ENCODE peak calls at places on chromosomes 3 and 15, in nine cellular contexts. E is A549, M is fibroblast of pulmonary artery, S is MM.1S, D is breast epithelium, U is endodermal cell, Z is PC-3, C is mammary epithelial cell, F is uterus. T is an unnamed sample.

GRCh38 chr3:50345586-50345985 is at the start of gene ZMYND10:
- DNase-seq in E (peak; percentile 76), M (peak; percentile 47), S (peak; percentile 66), D (peak; percentile 60), U (peak; percentile 94), Z (peak; percentile 76), C (peak; percentile 31), F (peak; percentile 72), T (peak; percentile 84)

GRCh38 chr15:36335659-36336058 is 243.8 kb upstream of the CDIN1 start:
- DNase-seq in E (no peak), M (no peak), S (no peak), D (no peak), U (no peak), Z (peak; percentile 83), C (no peak), F (no peak), T (no peak)

GRCh38 chr3:106759686-106760085 is 617.6 kb upstream of the CCDC54 start:
- DNase-seq in E (no peak), M (no peak), S (no peak), D (no peak), U (no peak), Z (no peak), C (no peak), F (no peak), T (no peak)

GRCh38 chr3:59812188-59812587 is 762.4 kb upstream of the CFAP20DC start:
- DNase-seq in E (no peak), M (no peak), S (no peak), D (no peak), U (no peak), Z (no peak), C (no peak), F (no peak), T (no peak)

GRCh38 chr3:37536033-37536432 is 325.6 kb upstream of the CTDSPL start:
- DNase-seq in E (no peak), M (no peak), S (no peak), D (no peak), U (no peak), Z (no peak), C (no peak), F (no peak), T (no peak)

GRCh38 chr3:65729553-65729952 is 309.2 kb downstream of the MAGI1 start:
- DNase-seq in E (no peak), M (peak; percentile 81), S (no peak), D (no peak), U (no peak), Z (no peak), C (no peak), F (no peak), T (no peak)

GRCh38 chr3:36937492-36937891 is 7.4 kb downstream of the TRANK1 start:
- DNase-seq in E (no peak), M (no peak), S (no peak), D (no peak), U (no peak), Z (peak; percentile 13), C (no peak), F (no peak), T (no peak)

GRCh38 chr3:195183071-195183776 is 87.7 kb downstream of the XXYLT1 start:
- DNase-seq in E (no peak), M (no peak), S (no peak), D (no peak), U (peak; percentile 47), Z (no peak), C (no peak), F (no peak), T (no peak)

GRCh38 chr3:45993421-45994027 is 2.1 kb downstream of the FYCO1 start:
- DNase-seq in E (no peak), M (no peak), S (no peak), D (no peak), U (no peak), Z (peak; percentile 19), C (no peak), F (no peak), T (no peak)

GRCh38 chr15:43487271-43487895 is 5.6 kb downstream of the TP53BP1 start:
- DNase-seq in E (no peak), M (no peak), S (no peak), D (no peak), U (no peak), Z (no peak), C (no peak), F (no peak), T (no peak)

GRCh38 chr3:188468672-188469071 is 314.7 kb downstream of the LPP start:
- DNase-seq in E (no peak), M (peak; percentile 49), S (no peak), D (no peak), U (no peak), Z (no peak), C (no peak), F (peak; percentile 87), T (peak; percentile 7)

GRCh38 chr3:73549071-73549600 is 75.6 kb downstream of the PDZRN3 start:
- DNase-seq in E (no peak), M (no peak), S (no peak), D (no peak), U (no peak), Z (no peak), C (no peak), F (no peak), T (no peak)

GRCh38 chr15:74464897-74465296 is 3.9 kb upstream of the UBL7 start:
- DNase-seq in E (no peak), M (no peak), S (no peak), D (no peak), U (no peak), Z (no peak), C (no peak), F (no peak), T (no peak)

GRCh38 chr3:134363381-134363755 is 10.9 kb downstream of the AMOTL2 start:
- DNase-seq in E (no peak), M (no peak), S (no peak), D (no peak), U (no peak), Z (no peak), C (no peak), F (no peak), T (no peak)

DNA sequence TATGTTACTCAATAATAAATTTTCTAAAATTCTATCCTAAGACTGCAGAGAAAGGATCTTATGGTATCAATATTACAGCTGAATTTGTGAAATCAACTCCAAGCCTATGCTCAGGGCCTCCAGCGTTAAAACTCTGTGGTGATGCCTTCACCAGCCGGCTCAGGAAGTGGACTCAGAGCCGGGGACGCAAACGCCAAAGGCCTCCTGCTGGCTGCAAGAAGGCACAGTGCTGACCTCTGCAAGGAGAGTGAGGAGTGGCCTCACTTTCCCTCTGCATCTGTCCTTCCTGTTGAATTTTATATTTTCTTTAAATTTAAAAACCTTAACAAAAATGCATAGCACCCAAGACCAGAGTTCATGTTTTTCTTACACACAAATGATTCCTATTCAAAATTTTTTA is 48.5 kb downstream of the HERC2 start:
- DNase-seq in E (no peak), M (peak; percentile 49), S (no peak), D (no peak), U (peak; percentile 63), Z (no peak), C (no peak), F (no peak), T (no peak)
- TF ChIP-seq CTCF in E (no peak), M (peak; percentile 52), S (no peak), D (no peak), U (peak; percentile 70), Z (no peak), C (no peak), F (no peak), T (no peak)

DNA sequence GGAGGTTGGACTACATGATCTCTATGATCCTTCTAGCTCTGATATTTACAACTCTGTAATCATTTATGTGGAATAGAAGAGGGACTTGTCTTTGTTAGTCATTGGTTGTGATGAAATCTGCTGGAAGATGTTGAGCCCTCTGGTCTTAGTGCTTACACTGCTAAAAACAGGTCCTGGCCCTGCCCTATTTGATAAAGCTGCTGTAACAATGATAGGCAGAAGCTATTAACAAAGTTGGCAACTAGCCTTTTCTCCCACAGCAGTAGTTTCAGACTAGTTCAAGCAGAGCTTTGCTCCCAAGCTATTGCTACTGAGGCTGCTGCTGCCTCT is 139.9 kb downstream of the RBPMS2 start:
- DNase-seq in E (no peak), M (peak; percentile 89), S (no peak), D (no peak), U (peak; percentile 55), Z (no peak), C (peak; percentile 75), F (peak; percentile 48), T (no peak)
- H3K4me3 ChIP-seq in E (no peak overlapping the region), M (no peak overlapping the region), S (no peak overlapping the region), D (no peak overlapping the region), U (peak overlapping the region; percentile 56), Z (no peak overlapping the region), C (no peak overlapping the region), F (no peak overlapping the region), T (no peak overlapping the region)

DNA sequence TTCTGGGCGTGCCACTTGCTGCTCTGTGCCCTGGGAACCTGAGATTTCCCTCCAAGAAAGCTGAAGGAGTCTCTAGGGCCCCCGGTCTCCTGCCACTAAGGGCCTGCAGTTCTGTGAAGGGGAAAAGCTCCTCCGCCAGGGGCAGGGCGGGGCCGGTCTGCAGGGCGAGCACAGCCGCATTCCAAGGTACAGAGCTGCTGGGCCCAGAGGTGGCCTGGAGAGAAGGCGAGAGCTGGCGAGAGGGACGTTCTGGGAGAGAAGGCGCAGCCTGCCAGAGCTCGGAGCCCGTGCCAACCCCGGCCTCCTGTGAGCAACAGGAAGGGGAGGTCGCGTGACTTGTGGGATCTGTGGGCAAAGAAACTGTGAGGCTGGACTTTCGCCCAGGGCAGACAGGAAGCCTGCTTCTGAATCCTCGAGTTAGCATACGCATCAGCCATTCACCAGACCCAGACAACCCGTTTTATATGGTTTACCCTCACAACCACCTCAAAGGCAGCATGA is 500.4 kb downstream of the SHQ1 start:
- DNase-seq in E (no peak), M (peak; percentile 89), S (no peak), D (peak; percentile 93), U (peak; percentile 90), Z (peak; percentile 55), C (peak; percentile 94), F (peak; percentile 59), T (no peak)
- TF ChIP-seq CTCF in E (no peak), M (no peak), S (no peak), D (no peak), U (peak; percentile 57), Z (no peak), C (peak; percentile 2), F (no peak), T (no peak)

GRCh38 chr3:51386852-51387229 is 1.8 kb downstream of the MANF start:
- DNase-seq in E (no peak), M (no peak), S (no peak), D (no peak), U (peak; percentile 31), Z (no peak), C (no peak), F (no peak), T (no peak)

GRCh38 chr3:51385621-51386091 is 565 bp downstream of the MANF start:
- DNase-seq in E (no peak), M (no peak), S (no peak), D (no peak), U (no peak), Z (no peak), C (no peak), F (no peak), T (no peak)

GRCh38 chr3:51384145-51384729 is 854 bp upstream of the MANF start:
- DNase-seq in E (no peak), M (no peak), S (no peak), D (no peak), U (no peak), Z (peak; percentile 22), C (no peak), F (peak; percentile 28), T (no peak)

GRCh38 chr3:51384730-51385473 is at the start of gene MANF:
- DNase-seq in E (peak; percentile 98), M (peak; percentile 98), S (peak; percentile 98), D (peak; percentile 99), U (peak; percentile 99), Z (peak; percentile 98), C (peak; percentile 98), F (peak; percentile 97), T (peak; percentile 98)

GRCh38 chr3:51386159-51386851 is 1.2 kb downstream of the MANF start:
- DNase-seq in E (no peak), M (no peak), S (peak; percentile 26), D (no peak), U (peak; percentile 41), Z (no peak), C (no peak), F (no peak), T (no peak)
- H3K4me3 ChIP-seq in E (peak overlapping the region; percentile 95), M (peak overlapping the region; percentile 83), S (peak overlapping the region; percentile 96), D (peak overlapping the region; percentile 92), U (peak overlapping the region; percentile 98), Z (peak overlapping the region; percentile 85), C (peak overlapping the region; percentile 94), F (peak overlapping the region; percentile 96), T (peak overlapping the region; percentile 79)

T was measured in WERI-Rb-1.